ENCODE peak calls at places on chromosomes 6 and 20, in six cellular contexts. One of them, this sample, is unnamed.

GRCh38 chr6:134911532-134911931 is 38.4 kb downstream of the ALDH8A1 start:
- DNase-seq in mucosa of gallbladder: no peak
- DNase-seq in psoas muscle: no peak
- DNase-seq in D721Med: no peak
- DNase-seq in GM06990: no peak
- DNase-seq in prostate gland: no peak
- DNase-seq in this sample: no peak

GRCh38 chr6:8562133-8562532 is 126.8 kb upstream of the SLC35B3 start:
- DNase-seq in mucosa of gallbladder: no peak
- DNase-seq in psoas muscle: no peak
- DNase-seq in D721Med: no peak
- DNase-seq in GM06990: no peak
- DNase-seq in prostate gland: no peak
- DNase-seq in this sample: no peak

GRCh38 chr20:11810316-11811130 is 107.2 kb upstream of the BTBD3 start:
- DNase-seq in mucosa of gallbladder: no peak
- DNase-seq in psoas muscle: no peak
- DNase-seq in D721Med: no peak
- DNase-seq in GM06990: no peak
- DNase-seq in prostate gland: no peak
- DNase-seq in this sample: no peak

GRCh38 chr6:157224957-157225574 is 98.3 kb downstream of the TMEM242 start:
- DNase-seq in mucosa of gallbladder: no peak
- DNase-seq in psoas muscle: no peak
- DNase-seq in D721Med: no peak
- DNase-seq in GM06990: no peak
- DNase-seq in prostate gland: no peak
- DNase-seq in this sample: peak

GRCh38 chr20:35510946-35511735 is 18.3 kb downstream of the C20orf173 start:
- DNase-seq in mucosa of gallbladder: no peak
- DNase-seq in psoas muscle: peak
- DNase-seq in D721Med: no peak
- DNase-seq in GM06990: no peak
- DNase-seq in prostate gland: no peak
- DNase-seq in this sample: no peak

GRCh38 chr6:124888581-124889371 is 73.5 kb upstream of the RNF217 start:
- DNase-seq in mucosa of gallbladder: no peak
- DNase-seq in psoas muscle: no peak
- DNase-seq in D721Med: no peak
- DNase-seq in GM06990: no peak
- DNase-seq in prostate gland: no peak
- DNase-seq in this sample: no peak

GRCh38 chr6:7108964-7109836 is 1.4 kb downstream of the RREB1 start:
- DNase-seq in mucosa of gallbladder: peak
- DNase-seq in psoas muscle: peak
- DNase-seq in D721Med: no peak
- DNase-seq in GM06990: peak
- DNase-seq in prostate gland: peak
- DNase-seq in this sample: peak

GRCh38 chr6:56842602-56843475 is 112.1 kb upstream of the BEND6 start:
- DNase-seq in mucosa of gallbladder: no peak
- DNase-seq in psoas muscle: peak
- DNase-seq in D721Med: no peak
- DNase-seq in GM06990: peak
- DNase-seq in prostate gland: no peak
- DNase-seq in this sample: peak